ENCODE peak calls at places on chromosomes 16 and 17, in four cellular contexts. One of them, this sample, is unnamed.

GRCh38 chr16:83742520-83742919 is 65.3 kb upstream of the HSBP1 start:
- DNase-seq in WTC11: no peak
- DNase-seq in K562: no peak
- DNase-seq in HepG2: no peak
- DNase-seq in this sample: no peak

GRCh38 chr16:30409125-30410060 is 2.0 kb downstream of the ZNF771 start:
- DNase-seq in HepG2: peak; percentile 90
- DNase-seq in K562: peak; percentile 90
- DNase-seq in WTC11: peak; percentile 96
- DNase-seq in this sample: peak; percentile 94

GRCh38 chr17:31853911-31854470 is 5.1 kb downstream of the COPRS start:
- DNase-seq in HepG2: peak; percentile 37
- DNase-seq in K562: no peak
- DNase-seq in WTC11: no peak
- DNase-seq in this sample: no peak

GRCh38 chr16:11257131-11257938 is 1.3 kb upstream of the SOCS1 start:
- DNase-seq in K562: peak; percentile 79
- DNase-seq in HepG2: peak; percentile 85
- DNase-seq in WTC11: peak; percentile 80
- DNase-seq in this sample: peak; percentile 77

GRCh38 chr16:49674255-49674980 is 181.5 kb downstream of the ZNF423 start:
- DNase-seq in WTC11: no peak
- DNase-seq in K562: no peak
- DNase-seq in HepG2: no peak
- DNase-seq in this sample: no peak

GRCh38 chr17:45406107-45406506 is 26.6 kb downstream of the ARHGAP27 start:
- DNase-seq in K562: no peak
- DNase-seq in WTC11: no peak
- DNase-seq in HepG2: no peak
- DNase-seq in this sample: no peak

GRCh38 chr17:76417499-76418143 is 33.2 kb downstream of the SPHK1 start:
- DNase-seq in K562: peak; percentile 51
- DNase-seq in WTC11: no peak
- DNase-seq in HepG2: no peak
- DNase-seq in this sample: no peak

GRCh38 chr17:8965394-8966168 is at the start of gene PIK3R5:
- DNase-seq in HepG2: no peak
- DNase-seq in K562: peak; percentile 54
- DNase-seq in WTC11: peak; percentile 92
- DNase-seq in this sample: peak; percentile 76

GRCh38 chr17:44007346-44008204 is 3.2 kb downstream of the NAGS start:
- DNase-seq in K562: no peak
- DNase-seq in HepG2: no peak
- DNase-seq in WTC11: no peak
- DNase-seq in this sample: no peak

GRCh38 chr17:79941088-79942010 is 94.3 kb downstream of the TBC1D16 start:
- DNase-seq in K562: no peak
- DNase-seq in HepG2: no peak
- DNase-seq in WTC11: peak; percentile 5
- DNase-seq in this sample: no peak

GRCh38 chr17:81237591-81238489 is 1.0 kb downstream of the TEPSIN start:
- DNase-seq in WTC11: no peak
- DNase-seq in K562: no peak
- DNase-seq in HepG2: no peak
- DNase-seq in this sample: no peak

GRCh38 chr16:35197656-35198055 is 1738.2 kb downstream of the TP53TG3F start:
- DNase-seq in HepG2: no peak
- DNase-seq in K562: no peak
- DNase-seq in WTC11: no peak
- DNase-seq in this sample: no peak

GRCh38 chr17:40437095-40437732 is 6.0 kb upstream of the IGFBP4 start:
- DNase-seq in WTC11: no peak
- DNase-seq in K562: peak; percentile 67
- DNase-seq in HepG2: no peak
- DNase-seq in this sample: no peak

GRCh38 chr16:85082553-85083050 is 29.7 kb downstream of the CIBAR2 start:
- DNase-seq in K562: no peak
- DNase-seq in HepG2: no peak
- DNase-seq in WTC11: peak; percentile 46
- DNase-seq in this sample: no peak

GRCh38 chr16:28623172-28623711 is 13.4 kb upstream of the SULT1A1 start:
- DNase-seq in WTC11: peak; percentile 64
- DNase-seq in K562: no peak
- DNase-seq in HepG2: no peak
- DNase-seq in this sample: no peak

GRCh38 chr16:72938426-72939164 is 109.3 kb downstream of the ZFHX3 start:
- DNase-seq in HepG2: no peak
- DNase-seq in WTC11: no peak
- DNase-seq in K562: no peak
- DNase-seq in this sample: no peak

GRCh38 chr17:63546308-63547082 is 3.8 kb upstream of the DCAF7 start:
- DNase-seq in HepG2: no peak
- DNase-seq in K562: no peak
- DNase-seq in WTC11: no peak
- DNase-seq in this sample: peak; percentile 3

GRCh38 chr17:42518755-42519545 is 17.1 kb upstream of the NAGLU start:
- DNase-seq in WTC11: no peak
- DNase-seq in HepG2: peak; percentile 63
- DNase-seq in K562: peak; percentile 89
- DNase-seq in this sample: no peak

GRCh38 chr16:50532576-50532975 is 15.6 kb upstream of the NKD1 start:
- DNase-seq in K562: no peak
- DNase-seq in HepG2: no peak
- DNase-seq in WTC11: no peak
- DNase-seq in this sample: no peak

GRCh38 chr17:82888583-82889495 is 49.0 kb upstream of the ZNF750 start:
- DNase-seq in WTC11: no peak
- DNase-seq in HepG2: peak; percentile 20
- DNase-seq in K562: no peak
- DNase-seq in this sample: no peak

GRCh38 chr16:57497121-57497520 is 10.8 kb upstream of the DOK4 start:
- DNase-seq in K562: no peak
- DNase-seq in WTC11: no peak
- DNase-seq in HepG2: no peak
- DNase-seq in this sample: no peak

GRCh38 chr16:88936008-88936912 is 40.7 kb downstream of the CBFA2T3 start:
- DNase-seq in WTC11: no peak
- DNase-seq in K562: no peak
- DNase-seq in HepG2: peak; percentile 34
- DNase-seq in this sample: no peak
- TF ChIP-seq ELF4 in WTC11: no peak
- TF ChIP-seq ELF4 in K562: no peak
- TF ChIP-seq ELF4 in HepG2: no peak
- TF ChIP-seq ELF4 in this sample: no peak

GRCh38 chr16:55944377-55944802 is 69.2 kb upstream of the CES5A start:
- DNase-seq in HepG2: peak; percentile 50
- DNase-seq in WTC11: peak; percentile 80
- DNase-seq in K562: peak; percentile 64
- DNase-seq in this sample: peak; percentile 68

GRCh38 chr16:55948230-55948629 is 73.1 kb upstream of the CES5A start:
- DNase-seq in WTC11: no peak
- DNase-seq in HepG2: no peak
- DNase-seq in K562: no peak
- DNase-seq in this sample: no peak

GRCh38 chr16:55954906-55955305 is 79.7 kb upstream of the CES5A start:
- DNase-seq in WTC11: no peak
- DNase-seq in HepG2: no peak
- DNase-seq in K562: no peak
- DNase-seq in this sample: no peak

GRCh38 chr16:55955439-55955838 is 80.3 kb upstream of the CES5A start:
- DNase-seq in WTC11: no peak
- DNase-seq in K562: no peak
- DNase-seq in HepG2: no peak
- DNase-seq in this sample: peak; percentile 29

GRCh38 chr16:55949518-55949917 is 74.3 kb upstream of the CES5A start:
- DNase-seq in WTC11: no peak
- DNase-seq in K562: no peak
- DNase-seq in HepG2: no peak
- DNase-seq in this sample: no peak
- TF ChIP-seq ELF4 in WTC11: no peak
- TF ChIP-seq ELF4 in K562: no peak
- TF ChIP-seq ELF4 in HepG2: no peak
- TF ChIP-seq ELF4 in this sample: no peak

DNA sequence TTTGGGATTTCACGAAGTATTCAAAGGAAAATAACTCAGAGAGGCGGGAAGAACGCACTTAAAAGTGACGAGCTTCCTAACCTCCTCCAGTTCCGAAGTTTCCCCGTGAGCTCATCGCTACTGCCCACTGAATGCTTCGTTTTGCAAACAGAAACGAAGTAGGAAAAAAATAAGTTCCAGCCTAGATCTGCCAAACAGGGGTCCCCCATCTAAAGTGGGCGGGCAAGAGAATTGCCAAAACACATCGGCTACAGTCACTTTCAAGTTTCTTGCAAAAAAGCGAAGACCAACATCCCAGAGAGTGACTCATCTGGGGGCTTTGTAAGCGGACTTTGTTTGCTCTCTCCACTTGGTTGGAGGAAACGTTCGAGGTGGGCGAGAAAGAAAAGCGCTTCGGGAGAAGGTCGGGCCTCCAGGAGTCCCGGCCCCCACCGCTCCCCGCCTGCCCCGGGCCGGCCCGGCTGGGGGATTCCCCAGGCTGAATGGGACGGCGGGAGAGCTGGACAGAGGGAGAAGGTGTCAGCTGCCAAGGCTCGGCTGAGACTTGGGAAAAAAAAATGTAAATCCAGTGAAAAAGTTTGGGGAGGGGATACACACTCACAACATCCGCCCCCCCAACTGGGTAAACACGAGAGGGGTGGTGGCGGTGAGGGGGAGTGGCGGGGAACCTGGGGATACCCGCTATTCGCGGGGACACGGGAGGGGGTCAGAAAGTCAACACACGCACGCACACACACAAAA is 1.0 kb downstream of the VEZF1 start:
- DNase-seq in WTC11: peak; percentile 40
- DNase-seq in HepG2: peak; percentile 89
- DNase-seq in K562: peak; percentile 39
- DNase-seq in this sample: peak; percentile 39
- TF ChIP-seq ELF4 in WTC11: no peak
- TF ChIP-seq ELF4 in HepG2: peak; percentile 77
- TF ChIP-seq ELF4 in K562: no peak
- TF ChIP-seq ELF4 in this sample: no peak

DNA sequence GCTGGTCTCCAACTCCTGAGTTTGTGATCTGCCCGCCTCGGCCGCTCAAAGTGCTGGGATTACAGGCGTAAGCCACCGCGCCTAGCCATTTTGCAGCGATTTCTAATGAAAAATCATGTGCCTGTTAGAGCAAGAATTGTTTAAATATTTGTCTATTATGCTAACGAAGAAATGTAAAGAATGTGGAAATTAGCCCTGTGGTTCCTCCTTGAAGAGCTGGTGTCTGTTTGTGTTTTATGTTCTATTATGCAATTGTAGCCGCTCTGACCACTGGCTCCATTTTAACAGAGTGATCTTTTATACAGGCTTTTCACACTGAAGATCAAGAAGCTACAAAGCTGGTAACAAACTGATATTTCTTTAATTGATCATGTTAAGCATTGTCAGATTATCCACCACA is 217.3 kb downstream of the USP22 start:
- DNase-seq in HepG2: peak; percentile 57
- DNase-seq in K562: no peak
- DNase-seq in WTC11: no peak
- DNase-seq in this sample: no peak
- TF ChIP-seq ELF4 in HepG2: no peak
- TF ChIP-seq ELF4 in K562: no peak
- TF ChIP-seq ELF4 in WTC11: no peak
- TF ChIP-seq ELF4 in this sample: no peak

GRCh38 chr17:7440823-7441174 is 1.5 kb downstream of the FGF11 start:
- DNase-seq in WTC11: peak; percentile 64
- DNase-seq in HepG2: no peak
- DNase-seq in K562: peak; percentile 52
- DNase-seq in this sample: peak; percentile 25
- TF ChIP-seq ELF4 in WTC11: no peak
- TF ChIP-seq ELF4 in HepG2: no peak
- TF ChIP-seq ELF4 in K562: no peak
- TF ChIP-seq ELF4 in this sample: no peak